ENCODE peak calls at places on chromosomes 7 and 10, in four cellular contexts. One of them, this sample, is unnamed. For H3K27me3, the result is how much of the 10 kb centered on the place peaks cover.

GRCh38 chr7:90211391-90212148 is at the start of gene STEAP2:
- DNase-seq in CD8-positive, alpha-beta memory T cell: no peak
- DNase-seq in lung: peak
- DNase-seq in psoas muscle: peak
- DNase-seq in this sample: peak

GRCh38 chr10:32376027-32376426 is 29.1 kb upstream of the EPC1 start:
- DNase-seq in CD8-positive, alpha-beta memory T cell: no peak
- DNase-seq in lung: no peak
- DNase-seq in psoas muscle: no peak
- DNase-seq in this sample: no peak

GRCh38 chr10:74117738-74118137 is 32.9 kb downstream of the AP3M1 start:
- DNase-seq in CD8-positive, alpha-beta memory T cell: no peak
- DNase-seq in lung: no peak
- DNase-seq in psoas muscle: no peak
- DNase-seq in this sample: no peak

GRCh38 chr10:11237571-11237970 is 219.9 kb downstream of the CELF2 start:
- DNase-seq in CD8-positive, alpha-beta memory T cell: no peak
- DNase-seq in lung: no peak
- DNase-seq in psoas muscle: no peak
- DNase-seq in this sample: no peak

GRCh38 chr7:123749537-123749857 is 694 bp upstream of the WASL start:
- DNase-seq in CD8-positive, alpha-beta memory T cell: no peak
- DNase-seq in lung: no peak
- DNase-seq in psoas muscle: no peak
- DNase-seq in this sample: no peak

GRCh38 chr10:49534670-49535381 is 4.1 kb downstream of the ERCC6 start:
- DNase-seq in CD8-positive, alpha-beta memory T cell: no peak
- DNase-seq in lung: no peak
- DNase-seq in psoas muscle: no peak
- DNase-seq in this sample: no peak

GRCh38 chr10:94315975-94316464 is 46.7 kb downstream of the NOC3L start:
- DNase-seq in CD8-positive, alpha-beta memory T cell: no peak
- DNase-seq in lung: no peak
- DNase-seq in psoas muscle: no peak
- DNase-seq in this sample: no peak

GRCh38 chr7:115183431-115184057 is 261.6 kb downstream of the MDFIC start:
- DNase-seq in CD8-positive, alpha-beta memory T cell: no peak
- DNase-seq in lung: no peak
- DNase-seq in psoas muscle: no peak
- DNase-seq in this sample: no peak

GRCh38 chr10:131849591-131850489 is 51.0 kb upstream of the PPP2R2D start:
- DNase-seq in CD8-positive, alpha-beta memory T cell: no peak
- DNase-seq in lung: no peak
- DNase-seq in psoas muscle: peak
- DNase-seq in this sample: no peak

GRCh38 chr7:100847360-100847759 is 5.2 kb upstream of the SLC12A9 start:
- DNase-seq in CD8-positive, alpha-beta memory T cell: no peak
- DNase-seq in lung: no peak
- DNase-seq in psoas muscle: no peak
- DNase-seq in this sample: no peak

GRCh38 chr10:74544106-74544505 is 282.3 kb upstream of the KAT6B start:
- DNase-seq in CD8-positive, alpha-beta memory T cell: no peak
- DNase-seq in lung: no peak
- DNase-seq in psoas muscle: no peak
- DNase-seq in this sample: no peak

GRCh38 chr7:152735443-152736004 is 24.0 kb upstream of the ACTR3B start:
- DNase-seq in CD8-positive, alpha-beta memory T cell: no peak
- DNase-seq in lung: no peak
- DNase-seq in psoas muscle: no peak
- DNase-seq in this sample: no peak

GRCh38 chr7:21028990-21029337 is 242.3 kb upstream of the SP8 start:
- DNase-seq in CD8-positive, alpha-beta memory T cell: no peak
- DNase-seq in lung: no peak
- DNase-seq in psoas muscle: no peak
- DNase-seq in this sample: no peak

GRCh38 chr10:88897019-88897853 is 17.2 kb downstream of the STAMBPL1 start:
- DNase-seq in CD8-positive, alpha-beta memory T cell: no peak
- DNase-seq in lung: no peak
- DNase-seq in psoas muscle: no peak
- DNase-seq in this sample: no peak

GRCh38 chr10:55426138-55426537 is 625.1 kb upstream of the PCDH15 start:
- DNase-seq in CD8-positive, alpha-beta memory T cell: no peak
- DNase-seq in lung: no peak
- DNase-seq in psoas muscle: no peak
- DNase-seq in this sample: no peak

GRCh38 chr7:28579571-28579970 is 167.3 kb downstream of the CREB5 start:
- DNase-seq in CD8-positive, alpha-beta memory T cell: no peak
- DNase-seq in lung: no peak
- DNase-seq in psoas muscle: no peak
- DNase-seq in this sample: no peak

GRCh38 chr7:100547872-100548271 is 8.9 kb downstream of the AGFG2 start:
- DNase-seq in CD8-positive, alpha-beta memory T cell: no peak
- DNase-seq in lung: no peak
- DNase-seq in psoas muscle: no peak
- DNase-seq in this sample: no peak

DNA sequence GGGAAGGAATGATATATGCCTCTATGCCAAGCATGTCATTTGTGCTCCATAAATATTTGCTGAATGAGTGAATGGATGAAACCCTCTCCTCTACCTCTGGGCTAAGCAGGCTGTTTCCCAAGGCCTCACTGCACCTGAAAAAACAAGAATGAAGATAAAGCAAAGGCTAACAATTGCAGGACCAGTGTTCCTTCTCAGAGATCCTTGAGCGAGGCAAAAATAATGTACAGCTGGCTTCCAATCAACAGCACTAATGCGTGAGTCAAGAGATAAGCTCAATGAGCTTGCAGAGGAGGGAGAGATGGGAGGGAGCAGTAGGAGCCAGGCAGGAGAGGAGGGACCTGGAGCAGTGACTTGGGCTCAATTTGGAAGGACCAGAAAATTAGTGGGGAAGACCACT is 144.5 kb upstream of the NFE2L3 start:
- DNase-seq in CD8-positive, alpha-beta memory T cell: no peak
- DNase-seq in lung: no peak
- DNase-seq in psoas muscle: no peak
- DNase-seq in this sample: peak
- H3K27me3 ChIP-seq in CD8-positive, alpha-beta memory T cell: under half
- H3K27me3 ChIP-seq in lung: under half
- H3K27me3 ChIP-seq in psoas muscle: under half
- H3K27me3 ChIP-seq in this sample: under half

DNA sequence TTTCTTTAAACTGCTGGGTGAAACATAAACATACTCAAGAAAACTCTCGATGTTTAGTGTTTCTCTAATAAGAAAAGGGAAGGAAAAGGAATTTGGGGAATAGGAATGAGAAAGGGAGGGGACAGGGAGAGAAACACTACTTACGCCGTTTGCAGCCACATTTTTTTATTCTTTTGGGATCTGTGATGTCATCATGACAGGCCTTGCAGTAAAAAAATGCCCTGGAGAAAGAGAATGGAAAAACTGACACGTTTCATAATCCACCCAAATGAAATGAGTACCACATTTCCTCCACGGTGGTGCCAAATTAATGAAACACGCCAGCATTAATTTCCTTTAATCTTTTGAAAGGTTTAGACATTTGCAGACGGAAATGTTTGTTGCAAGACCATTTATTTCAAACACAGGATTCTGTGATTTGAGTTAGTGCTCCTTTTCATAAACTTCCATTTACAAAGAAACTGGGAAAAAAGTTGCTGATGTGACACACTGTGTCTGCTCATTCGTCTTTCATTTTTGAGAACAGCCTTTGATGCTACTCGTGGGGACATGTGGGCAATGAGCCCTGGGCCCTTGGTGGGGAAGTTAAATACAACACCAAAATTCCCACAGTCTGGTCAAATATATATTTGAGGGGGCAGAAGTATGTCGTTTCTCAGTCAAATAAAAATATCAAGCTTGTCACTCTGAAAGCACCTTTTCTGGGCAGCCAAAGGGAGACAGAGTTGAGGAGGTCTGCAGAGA is 625.6 kb downstream of the KCNMA1 start:
- DNase-seq in CD8-positive, alpha-beta memory T cell: no peak
- DNase-seq in lung: no peak
- DNase-seq in psoas muscle: no peak
- DNase-seq in this sample: no peak
- H3K27ac ChIP-seq in CD8-positive, alpha-beta memory T cell: no peak
- H3K27ac ChIP-seq in lung: no peak
- H3K27ac ChIP-seq in psoas muscle: peak
- H3K27ac ChIP-seq in this sample: no peak

GRCh38 chr7:50400114-50400513 is 50.0 kb downstream of the FIGNL1 start:
- DNase-seq in CD8-positive, alpha-beta memory T cell: no peak
- DNase-seq in lung: no peak
- DNase-seq in psoas muscle: no peak
- DNase-seq in this sample: no peak
- H3K27me3 ChIP-seq in CD8-positive, alpha-beta memory T cell: under half
- H3K27me3 ChIP-seq in lung: under half
- H3K27me3 ChIP-seq in psoas muscle: under half
- H3K27me3 ChIP-seq in this sample: under half

GRCh38 chr7:4880218-4880617 is 3.3 kb downstream of the RADIL start:
- DNase-seq in CD8-positive, alpha-beta memory T cell: no peak
- DNase-seq in lung: peak
- DNase-seq in psoas muscle: no peak
- DNase-seq in this sample: no peak

GRCh38 chr7:4875391-4875790 is 8.1 kb downstream of the RADIL start:
- DNase-seq in CD8-positive, alpha-beta memory T cell: no peak
- DNase-seq in lung: no peak
- DNase-seq in psoas muscle: no peak
- DNase-seq in this sample: no peak

GRCh38 chr7:4879401-4880081 is 4.0 kb downstream of the RADIL start:
- DNase-seq in CD8-positive, alpha-beta memory T cell: no peak
- DNase-seq in lung: no peak
- DNase-seq in psoas muscle: no peak
- DNase-seq in this sample: no peak

GRCh38 chr7:4876586-4876985 is 6.9 kb downstream of the RADIL start:
- DNase-seq in CD8-positive, alpha-beta memory T cell: no peak
- DNase-seq in lung: no peak
- DNase-seq in psoas muscle: no peak
- DNase-seq in this sample: no peak

GRCh38 chr7:4878336-4879335 is 4.9 kb downstream of the RADIL start:
- DNase-seq in CD8-positive, alpha-beta memory T cell: no peak
- DNase-seq in lung: no peak
- DNase-seq in psoas muscle: no peak
- DNase-seq in this sample: no peak
- H3K27ac ChIP-seq in CD8-positive, alpha-beta memory T cell: no peak
- H3K27ac ChIP-seq in lung: peak
- H3K27ac ChIP-seq in psoas muscle: peak
- H3K27ac ChIP-seq in this sample: no peak

DNA sequence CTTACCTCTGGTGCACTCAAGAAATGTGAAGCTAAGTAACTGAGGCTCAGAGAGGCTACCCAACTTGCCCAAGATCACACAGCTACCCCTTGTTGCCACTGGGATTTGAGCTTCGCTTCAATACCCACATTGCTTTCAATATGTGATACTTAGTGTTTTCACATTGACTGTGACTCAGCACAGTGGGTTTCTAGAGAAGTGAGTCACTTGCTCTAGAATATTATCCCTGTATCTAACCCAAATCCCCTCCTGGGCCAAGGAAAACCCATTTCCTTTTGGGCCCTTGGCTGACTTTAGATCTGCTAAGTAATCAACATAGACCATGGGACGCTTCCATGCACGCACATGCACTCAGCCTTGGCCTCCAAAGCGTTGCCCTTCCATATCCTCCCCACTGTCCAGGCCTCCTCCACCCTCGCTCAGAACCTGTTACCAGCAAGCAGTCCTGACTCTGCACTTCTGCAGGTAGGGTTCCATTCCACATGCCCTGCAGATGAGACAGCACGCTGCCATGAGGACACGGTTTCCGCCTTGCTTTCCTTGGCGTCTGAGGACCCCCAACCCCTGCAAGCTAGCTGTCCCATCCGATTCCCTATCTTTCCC is 87.7 kb upstream of the CHST15 start:
- DNase-seq in CD8-positive, alpha-beta memory T cell: no peak
- DNase-seq in lung: no peak
- DNase-seq in psoas muscle: no peak
- DNase-seq in this sample: no peak
- H3K27me3 ChIP-seq in CD8-positive, alpha-beta memory T cell: under half
- H3K27me3 ChIP-seq in lung: under half
- H3K27me3 ChIP-seq in psoas muscle: under half
- H3K27me3 ChIP-seq in this sample: under half

DNA sequence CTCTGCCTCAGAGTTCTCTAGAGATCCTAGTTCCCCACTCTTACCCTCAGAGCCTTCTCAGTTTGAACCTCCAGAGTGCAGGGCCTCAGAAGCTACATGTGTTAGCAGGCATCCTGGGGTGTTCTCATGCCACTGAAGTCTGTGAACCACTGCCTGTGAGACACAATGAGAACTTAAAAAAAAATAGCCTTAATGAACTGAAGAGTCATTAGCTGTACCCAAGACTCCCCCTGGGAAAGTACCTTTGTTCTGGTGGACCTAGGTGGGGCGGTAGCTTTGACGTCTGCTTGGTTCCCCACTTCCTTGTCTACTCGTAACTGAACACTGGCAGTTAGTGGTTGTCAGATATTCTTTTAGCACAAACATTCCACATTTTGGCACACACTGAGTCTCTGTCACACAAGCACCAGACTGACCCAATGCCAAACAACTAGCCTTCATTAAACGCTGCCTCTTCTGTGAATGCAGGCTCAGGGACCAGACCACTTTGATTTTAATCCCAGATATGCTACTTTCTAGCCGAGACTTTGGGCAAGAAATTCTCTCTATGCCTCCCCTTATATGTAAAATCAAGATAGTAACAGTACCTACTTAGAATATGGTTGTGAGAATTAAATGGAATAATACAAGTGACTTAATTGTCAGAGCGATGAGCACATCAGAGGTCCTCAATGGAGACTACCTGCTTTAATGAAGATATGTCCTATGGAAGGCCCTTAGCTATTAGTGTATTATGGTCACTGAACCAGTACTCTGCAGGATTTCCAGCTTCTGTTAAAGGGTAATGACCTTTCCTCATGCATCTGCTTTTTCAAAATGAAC is 75.3 kb upstream of the CC2D2B start:
- DNase-seq in CD8-positive, alpha-beta memory T cell: peak
- DNase-seq in lung: no peak
- DNase-seq in psoas muscle: no peak
- DNase-seq in this sample: no peak
- H3K27ac ChIP-seq in CD8-positive, alpha-beta memory T cell: peak
- H3K27ac ChIP-seq in lung: peak
- H3K27ac ChIP-seq in psoas muscle: no peak
- H3K27ac ChIP-seq in this sample: no peak

This sample was measured in body of pancreas.